ENCODE peak calls at places on chromosomes 7 and 10, in five cellular contexts. G is posterior vena cava; P is hepatic stellate cell; C is stimulated activated naive CD8-positive, alpha-beta T cell treated with anti-CD3 and anti-CD28 coated beads, Interleukin-15, Interleukin-2, amounts not matched to agents 100 U/mL and 50 U/mL, for 24 hours; Y is occipital lobe. D is an unnamed sample.

GRCh38 chr10:109934958-109935793 is 11.9 kb upstream of the XPNPEP1 start:
- DNase-seq in G (no peak), P (no peak), C (no peak), Y (no peak), D (no peak)

GRCh38 chr7:90540406-90540805 is 55.7 kb upstream of the CDK14 start:
- DNase-seq in G (no peak), P (no peak), C (no peak), Y (no peak), D (no peak)

GRCh38 chr10:12417341-12417740 is 68.0 kb downstream of the CAMK1D start:
- DNase-seq in G (peak; percentile 57), P (no peak), C (no peak), Y (no peak), D (no peak)

GRCh38 chr7:82729172-82730030 is 285.8 kb upstream of the CACNA2D1 start:
- DNase-seq in G (no peak), P (peak; percentile 7), C (no peak), Y (no peak), D (no peak)

GRCh38 chr7:92797693-92798092 is 38.7 kb downstream of the CDK6 start:
- DNase-seq in G (no peak), P (no peak), C (no peak), Y (no peak), D (no peak)

GRCh38 chr7:140540142-140540777 is 61.0 kb upstream of the MKRN1 start:
- DNase-seq in G (peak; percentile 37), P (no peak), C (no peak), Y (no peak), D (no peak)

GRCh38 chr10:89555688-89556445 is 20.5 kb upstream of the SLC16A12 start:
- DNase-seq in G (no peak), P (no peak), C (no peak), Y (no peak), D (no peak)

GRCh38 chr10:99779335-99779734 is 3.1 kb upstream of the ABCC2 start:
- DNase-seq in G (no peak), P (peak; percentile 17), C (no peak), Y (no peak), D (no peak)

GRCh38 chr10:51985326-51985725 is 285.9 kb upstream of the CSTF2T start:
- DNase-seq in G (no peak), P (no peak), C (no peak), Y (no peak), D (no peak)

GRCh38 chr10:49202266-49202665 is 14.1 kb upstream of the TMEM273 start:
- DNase-seq in G (no peak), P (no peak), C (no peak), Y (no peak), D (no peak)

GRCh38 chr10:111785921-111786320 is 397.6 kb downstream of the GPAM start:
- DNase-seq in G (no peak), P (no peak), C (no peak), Y (no peak), D (no peak)

GRCh38 chr7:39745320-39745719 is 121.9 kb downstream of the RALA start:
- DNase-seq in G (no peak), P (no peak), C (no peak), Y (no peak), D (no peak)

GRCh38 chr10:576130-576465 is 113.4 kb downstream of the DIP2C start:
- DNase-seq in G (peak; percentile 68), P (no peak), C (no peak), Y (no peak), D (peak; percentile 78)

GRCh38 chr10:60524541-60524940 is 134.9 kb upstream of the ANK3 start:
- DNase-seq in G (no peak), P (no peak), C (no peak), Y (no peak), D (no peak)

GRCh38 chr7:106820321-106821217 is 44.5 kb upstream of the PIK3CG start:
- DNase-seq in G (no peak), P (no peak), C (no peak), Y (no peak), D (no peak)

D was measured in lower leg skin.